ENCODE peak calls at places on chromosomes 11 and 22, in seven cellular contexts. M is right atrium auricular region; P is lower lobe of right lung; C is HCT116; A is breast epithelium; E is CD8-positive, alpha-beta T cell; I is A549. W is an unnamed sample.

GRCh38 chr11:100632970-100633452 is 54.1 kb upstream of the ARHGAP42 start:
- DNase-seq in P (peak), I (no peak), E (no peak), C (no peak), A (peak), M (peak), W (no peak)

GRCh38 chr22:38299758-38300157 is 17.5 kb downstream of the CSNK1E start:
- DNase-seq in E (no peak), A (no peak), I (no peak), C (no peak), M (no peak), P (no peak), W (no peak)

GRCh38 chr11:124678416-124678815 is 4.7 kb downstream of the SPA17 start:
- DNase-seq in E (no peak), A (no peak), I (no peak), C (no peak), P (peak), M (no peak), W (no peak)

GRCh38 chr22:20015971-20016733 is 471 bp downstream of the ARVCF start:
- DNase-seq in P (peak), E (no peak), C (no peak), A (no peak), M (no peak), I (no peak), W (peak)

GRCh38 chr22:33962409-33962808 is 42.1 kb upstream of the LARGE1 start:
- DNase-seq in E (no peak), M (no peak), I (no peak), C (no peak), P (no peak), A (no peak), W (no peak)

GRCh38 chr11:97905101-97905500 is 1115.6 kb upstream of the CNTN5 start:
- DNase-seq in M (no peak), E (no peak), I (no peak), P (no peak), A (no peak), C (no peak), W (no peak)

GRCh38 chr11:103910721-103911120 is 125.7 kb upstream of the DDI1 start:
- DNase-seq in I (no peak), A (no peak), P (no peak), M (no peak), C (no peak), E (no peak), W (no peak)

GRCh38 chr22:27238935-27239510 is 562.5 kb downstream of the MN1 start:
- DNase-seq in M (peak), I (peak), E (no peak), P (peak), A (no peak), C (no peak), W (peak)

GRCh38 chr22:30383061-30383460 is 4.2 kb downstream of the RNF215 start:
- DNase-seq in C (no peak), M (no peak), A (no peak), I (no peak), E (no peak), P (no peak), W (no peak)

GRCh38 chr11:126929186-126930085 is 71.1 kb downstream of the KIRREL3 start:
- DNase-seq in I (no peak), A (no peak), C (no peak), M (no peak), E (no peak), P (no peak), W (no peak)

GRCh38 chr11:102390667-102391449 is 43.8 kb downstream of the BIRC2 start:
- DNase-seq in M (no peak), P (peak), I (peak), E (peak), A (peak), C (peak), W (peak)

GRCh38 chr22:39954584-39955055 is 5.6 kb upstream of the TMA7B start:
- DNase-seq in E (no peak), M (no peak), P (no peak), I (no peak), A (no peak), C (no peak), W (no peak)

GRCh38 chr11:44823006-44823405 is 96.2 kb downstream of the TSPAN18 start:
- DNase-seq in I (no peak), A (no peak), C (no peak), P (no peak), M (no peak), E (no peak), W (no peak)
- TF ChIP-seq CTCF in I (no peak), A (no peak), C (no peak), P (peak), M (no peak), E (no peak), W (no peak)

GRCh38 chr11:134244593-134244992 is 8.6 kb downstream of the THYN1 start:
- DNase-seq in A (no peak), P (no peak), I (no peak), C (no peak), M (no peak), E (peak), W (peak)
- TF ChIP-seq CTCF in A (no peak), P (peak), I (peak), C (peak), M (peak), E (peak), W (peak)

GRCh38 chr22:35726398-35726797 is 8.7 kb downstream of the APOL5 start:
- DNase-seq in E (no peak), A (no peak), P (no peak), M (no peak), C (no peak), I (no peak), W (no peak)

GRCh38 chr22:35726933-35727332 is 9.3 kb downstream of the APOL5 start:
- DNase-seq in P (no peak), E (no peak), C (no peak), I (no peak), M (no peak), A (no peak), W (no peak)

GRCh38 chr22:35728639-35729308 is 11.1 kb downstream of the APOL5 start:
- DNase-seq in C (no peak), A (no peak), I (no peak), P (no peak), E (no peak), M (no peak), W (no peak)

GRCh38 chr22:35729309-35729698 is 11.6 kb downstream of the APOL5 start:
- DNase-seq in M (no peak), C (no peak), A (no peak), P (no peak), E (no peak), I (no peak), W (no peak)

DNA sequence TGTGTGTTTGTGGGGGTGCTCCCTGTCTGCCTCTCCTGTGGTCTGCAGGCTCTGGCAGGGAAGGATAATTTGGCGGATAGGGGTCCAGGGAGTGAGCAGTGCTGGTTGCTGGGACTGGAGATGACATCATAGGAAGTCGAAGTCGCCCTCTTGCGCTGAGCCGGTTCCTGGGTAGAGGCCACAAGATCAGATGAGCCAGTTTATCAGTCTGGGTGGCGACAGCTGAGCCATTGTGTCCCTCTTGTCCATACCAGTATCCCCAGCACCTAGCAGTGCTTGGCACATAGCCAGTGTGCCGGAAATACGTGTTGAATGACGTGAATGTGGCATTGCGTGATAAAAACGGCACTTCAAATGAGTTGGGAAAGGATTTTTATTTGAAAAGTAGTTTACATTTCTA is 9.8 kb downstream of the APOL5 start:
- DNase-seq in M (no peak), A (no peak), E (no peak), I (no peak), C (no peak), P (no peak), W (no peak)
- TF ChIP-seq CTCF in M (no peak), A (no peak), E (no peak), I (no peak), C (no peak), P (no peak), W (no peak)

GRCh38 chr22:22877523-22878210 is 9.9 kb upstream of the IGLL5 start:
- DNase-seq in E (peak), A (no peak), I (peak), C (peak), P (no peak), M (no peak), W (peak)
- TF ChIP-seq CTCF in E (peak), A (no peak), I (peak), C (peak), P (peak), M (peak), W (peak)

GRCh38 chr11:22828373-22828772 is 1.2 kb downstream of the SVIP start:
- DNase-seq in M (no peak), I (no peak), P (no peak), A (no peak), C (no peak), E (no peak), W (no peak)

GRCh38 chr11:22829231-22830081 is at the start of gene SVIP:
- DNase-seq in A (peak), I (peak), E (peak), P (peak), C (peak), M (peak), W (peak)

GRCh38 chr11:22832315-22833041 is 2.9 kb upstream of the SVIP start:
- DNase-seq in E (no peak), I (peak), C (peak), P (no peak), M (no peak), A (no peak), W (no peak)

GRCh38 chr11:22830082-22830414 is 447 bp upstream of the SVIP start:
- DNase-seq in E (no peak), P (no peak), C (no peak), M (no peak), I (no peak), A (no peak), W (no peak)
- TF ChIP-seq CTCF in E (no peak), P (no peak), C (no peak), M (no peak), I (no peak), A (no peak), W (no peak)

GRCh38 chr11:26580929-26581328 is 8.9 kb upstream of the MUC15 start:
- DNase-seq in E (no peak), C (no peak), I (no peak), M (no peak), P (no peak), A (no peak), W (no peak)
- TF ChIP-seq CTCF in E (no peak), C (no peak), I (no peak), M (no peak), P (no peak), A (no peak), W (no peak)